ENCODE peak calls at places on chromosomes 1 and 21, in eight cellular contexts. One of them, this sample, is unnamed.

GRCh38 chr21:41369105-41369914 is 7.5 kb downstream of the MX2 start:
- DNase-seq in fibroblast of mammary gland: peak
- DNase-seq in glutamatergic neuron: peak
- DNase-seq in GM06990: peak
- DNase-seq in BJ: no peak
- DNase-seq in BE2C: no peak
- DNase-seq in IMR-90: no peak
- DNase-seq in B cell: peak
- DNase-seq in this sample: no peak

GRCh38 chr1:202618387-202619022 is 91.7 kb downstream of the SYT2 start:
- DNase-seq in GM06990: peak
- DNase-seq in B cell: no peak
- DNase-seq in IMR-90: peak
- DNase-seq in BE2C: no peak
- DNase-seq in BJ: peak
- DNase-seq in fibroblast of mammary gland: peak
- DNase-seq in glutamatergic neuron: no peak
- DNase-seq in this sample: peak

GRCh38 chr1:201896951-201897391 is 8.3 kb downstream of the SHISA4 start:
- DNase-seq in BJ: no peak
- DNase-seq in BE2C: no peak
- DNase-seq in fibroblast of mammary gland: peak
- DNase-seq in glutamatergic neuron: no peak
- DNase-seq in B cell: no peak
- DNase-seq in IMR-90: peak
- DNase-seq in GM06990: no peak
- DNase-seq in this sample: peak

GRCh38 chr1:20988030-20988825 is 188.5 kb downstream of the EIF4G3 start:
- DNase-seq in IMR-90: peak
- DNase-seq in B cell: no peak
- DNase-seq in BE2C: no peak
- DNase-seq in glutamatergic neuron: no peak
- DNase-seq in fibroblast of mammary gland: peak
- DNase-seq in GM06990: no peak
- DNase-seq in BJ: no peak
- DNase-seq in this sample: peak

GRCh38 chr1:115877511-115877910 is 36.6 kb upstream of the NHLH2 start:
- DNase-seq in GM06990: no peak
- DNase-seq in fibroblast of mammary gland: peak
- DNase-seq in BJ: no peak
- DNase-seq in glutamatergic neuron: peak
- DNase-seq in IMR-90: no peak
- DNase-seq in B cell: no peak
- DNase-seq in BE2C: no peak
- DNase-seq in this sample: no peak

GRCh38 chr1:66283583-66284041 is 250.3 kb upstream of the SGIP1 start:
- DNase-seq in B cell: peak
- DNase-seq in IMR-90: peak
- DNase-seq in glutamatergic neuron: no peak
- DNase-seq in BJ: no peak
- DNase-seq in GM06990: peak
- DNase-seq in fibroblast of mammary gland: peak
- DNase-seq in BE2C: no peak
- DNase-seq in this sample: no peak

GRCh38 chr1:59701376-59701775 is 113.4 kb upstream of the HOOK1 start:
- DNase-seq in BE2C: no peak
- DNase-seq in B cell: no peak
- DNase-seq in GM06990: no peak
- DNase-seq in BJ: no peak
- DNase-seq in fibroblast of mammary gland: peak
- DNase-seq in glutamatergic neuron: no peak
- DNase-seq in IMR-90: peak
- DNase-seq in this sample: peak

GRCh38 chr1:20448626-20449215 is 37.3 kb downstream of the CAMK2N1 start:
- DNase-seq in B cell: no peak
- DNase-seq in BE2C: no peak
- DNase-seq in BJ: no peak
- DNase-seq in IMR-90: no peak
- DNase-seq in GM06990: no peak
- DNase-seq in fibroblast of mammary gland: no peak
- DNase-seq in glutamatergic neuron: no peak
- DNase-seq in this sample: peak

GRCh38 chr1:156282143-156282478 is 514 bp downstream of the SMG5 start:
- DNase-seq in BJ: no peak
- DNase-seq in IMR-90: no peak
- DNase-seq in B cell: no peak
- DNase-seq in GM06990: no peak
- DNase-seq in BE2C: no peak
- DNase-seq in fibroblast of mammary gland: no peak
- DNase-seq in glutamatergic neuron: no peak
- DNase-seq in this sample: no peak

GRCh38 chr21:18002393-18002792 is 183.2 kb upstream of the C21orf91 start:
- DNase-seq in fibroblast of mammary gland: no peak
- DNase-seq in BJ: no peak
- DNase-seq in glutamatergic neuron: no peak
- DNase-seq in BE2C: no peak
- DNase-seq in IMR-90: no peak
- DNase-seq in GM06990: no peak
- DNase-seq in B cell: no peak
- DNase-seq in this sample: no peak

GRCh38 chr1:195804547-195804946 is 803.7 kb downstream of the KCNT2 start:
- DNase-seq in B cell: no peak
- DNase-seq in fibroblast of mammary gland: no peak
- DNase-seq in BJ: no peak
- DNase-seq in IMR-90: no peak
- DNase-seq in BE2C: no peak
- DNase-seq in GM06990: no peak
- DNase-seq in glutamatergic neuron: no peak
- DNase-seq in this sample: no peak

GRCh38 chr1:15425961-15426360 is 12.3 kb upstream of the CTRC start:
- DNase-seq in fibroblast of mammary gland: no peak
- DNase-seq in IMR-90: no peak
- DNase-seq in glutamatergic neuron: no peak
- DNase-seq in B cell: no peak
- DNase-seq in GM06990: no peak
- DNase-seq in BE2C: no peak
- DNase-seq in BJ: no peak
- DNase-seq in this sample: no peak

GRCh38 chr1:206430031-206430983 is 40.0 kb upstream of the IKBKE start:
- DNase-seq in B cell: no peak
- DNase-seq in glutamatergic neuron: no peak
- DNase-seq in BJ: peak
- DNase-seq in IMR-90: peak
- DNase-seq in fibroblast of mammary gland: peak
- DNase-seq in BE2C: no peak
- DNase-seq in GM06990: peak
- DNase-seq in this sample: peak

GRCh38 chr1:206953126-206953525 is 6.9 kb upstream of the PIGR start:
- DNase-seq in glutamatergic neuron: no peak
- DNase-seq in IMR-90: no peak
- DNase-seq in B cell: no peak
- DNase-seq in GM06990: no peak
- DNase-seq in fibroblast of mammary gland: no peak
- DNase-seq in BJ: no peak
- DNase-seq in BE2C: no peak
- DNase-seq in this sample: no peak

GRCh38 chr1:50023292-50024159 is at the start of gene AGBL4:
- DNase-seq in glutamatergic neuron: peak
- DNase-seq in fibroblast of mammary gland: peak
- DNase-seq in B cell: peak
- DNase-seq in BJ: no peak
- DNase-seq in GM06990: no peak
- DNase-seq in BE2C: peak
- DNase-seq in IMR-90: no peak
- DNase-seq in this sample: peak

GRCh38 chr1:94597701-94598100 is 56.1 kb upstream of the F3 start:
- DNase-seq in fibroblast of mammary gland: peak
- DNase-seq in BE2C: no peak
- DNase-seq in glutamatergic neuron: no peak
- DNase-seq in BJ: peak
- DNase-seq in IMR-90: peak
- DNase-seq in B cell: no peak
- DNase-seq in GM06990: no peak
- DNase-seq in this sample: peak

GRCh38 chr1:32014199-32014936 is 700 bp downstream of the KHDRBS1 start:
- DNase-seq in BJ: no peak
- DNase-seq in GM06990: peak
- DNase-seq in BE2C: peak
- DNase-seq in IMR-90: peak
- DNase-seq in fibroblast of mammary gland: peak
- DNase-seq in glutamatergic neuron: peak
- DNase-seq in B cell: no peak
- DNase-seq in this sample: peak

GRCh38 chr1:53681647-53682368 is 57.2 kb downstream of the GLIS1 start:
- DNase-seq in glutamatergic neuron: peak
- DNase-seq in BJ: no peak
- DNase-seq in IMR-90: peak
- DNase-seq in GM06990: no peak
- DNase-seq in BE2C: peak
- DNase-seq in B cell: no peak
- DNase-seq in fibroblast of mammary gland: no peak
- DNase-seq in this sample: peak

GRCh38 chr1:58885998-58886397 is 102.2 kb upstream of the JUN start:
- DNase-seq in GM06990: no peak
- DNase-seq in fibroblast of mammary gland: peak
- DNase-seq in BE2C: no peak
- DNase-seq in BJ: no peak
- DNase-seq in IMR-90: no peak
- DNase-seq in glutamatergic neuron: no peak
- DNase-seq in B cell: no peak
- DNase-seq in this sample: peak

GRCh38 chr1:1425753-1426495 is 4.8 kb upstream of the ANKRD65 start:
- DNase-seq in glutamatergic neuron: peak
- DNase-seq in BE2C: peak
- DNase-seq in BJ: no peak
- DNase-seq in B cell: no peak
- DNase-seq in IMR-90: no peak
- DNase-seq in GM06990: no peak
- DNase-seq in fibroblast of mammary gland: no peak
- DNase-seq in this sample: no peak

GRCh38 chr1:211518330-211519289 is 26.6 kb upstream of the RD3 start:
- DNase-seq in glutamatergic neuron: no peak
- DNase-seq in BJ: no peak
- DNase-seq in B cell: peak
- DNase-seq in GM06990: peak
- DNase-seq in fibroblast of mammary gland: no peak
- DNase-seq in BE2C: no peak
- DNase-seq in IMR-90: no peak
- DNase-seq in this sample: no peak

GRCh38 chr1:158087320-158087927 is 93.3 kb upstream of the CD1D start:
- DNase-seq in fibroblast of mammary gland: peak
- DNase-seq in glutamatergic neuron: peak
- DNase-seq in GM06990: no peak
- DNase-seq in BE2C: peak
- DNase-seq in B cell: peak
- DNase-seq in IMR-90: peak
- DNase-seq in BJ: no peak
- DNase-seq in this sample: peak
- TF ChIP-seq CTCF in fibroblast of mammary gland: peak
- TF ChIP-seq CTCF in glutamatergic neuron: peak
- TF ChIP-seq CTCF in GM06990: peak
- TF ChIP-seq CTCF in BE2C: peak
- TF ChIP-seq CTCF in B cell: peak
- TF ChIP-seq CTCF in IMR-90: peak
- TF ChIP-seq CTCF in BJ: peak
- TF ChIP-seq CTCF in this sample: peak

DNA sequence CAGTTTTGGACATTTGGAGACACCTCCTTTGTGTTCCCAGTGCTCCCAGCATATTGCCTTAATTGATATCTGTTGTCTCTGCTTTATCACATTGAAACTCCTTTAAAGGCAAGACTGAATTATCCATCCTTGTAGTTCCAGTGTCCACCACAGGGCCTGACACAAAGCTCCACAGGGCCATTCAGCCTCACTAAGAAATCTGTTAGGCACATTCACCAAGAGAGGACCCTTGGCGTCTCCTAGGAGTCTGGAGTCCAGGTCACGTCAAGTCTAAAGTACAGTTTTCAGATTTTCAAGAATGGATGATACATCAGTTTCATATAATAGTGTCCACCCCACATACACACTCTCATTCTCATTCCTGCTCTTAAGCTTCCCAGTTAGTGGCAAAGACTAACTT is 4.8 kb downstream of the ACP6 start:
- DNase-seq in BE2C: no peak
- DNase-seq in IMR-90: no peak
- DNase-seq in GM06990: no peak
- DNase-seq in glutamatergic neuron: no peak
- DNase-seq in B cell: no peak
- DNase-seq in fibroblast of mammary gland: peak
- DNase-seq in BJ: no peak
- DNase-seq in this sample: peak
- TF ChIP-seq CTCF in BE2C: peak
- TF ChIP-seq CTCF in IMR-90: peak
- TF ChIP-seq CTCF in GM06990: no peak
- TF ChIP-seq CTCF in glutamatergic neuron: peak
- TF ChIP-seq CTCF in B cell: peak
- TF ChIP-seq CTCF in fibroblast of mammary gland: peak
- TF ChIP-seq CTCF in BJ: no peak
- TF ChIP-seq CTCF in this sample: no peak

GRCh38 chr1:154663656-154664055 is 55.7 kb upstream of the ADAR start:
- DNase-seq in IMR-90: no peak
- DNase-seq in BJ: no peak
- DNase-seq in B cell: no peak
- DNase-seq in fibroblast of mammary gland: no peak
- DNase-seq in BE2C: no peak
- DNase-seq in glutamatergic neuron: no peak
- DNase-seq in GM06990: no peak
- DNase-seq in this sample: peak
- TF ChIP-seq CTCF in IMR-90: no peak
- TF ChIP-seq CTCF in BJ: no peak
- TF ChIP-seq CTCF in B cell: no peak
- TF ChIP-seq CTCF in fibroblast of mammary gland: no peak
- TF ChIP-seq CTCF in BE2C: no peak
- TF ChIP-seq CTCF in glutamatergic neuron: no peak
- TF ChIP-seq CTCF in GM06990: no peak
- TF ChIP-seq CTCF in this sample: no peak

GRCh38 chr1:230577537-230577936 is 64.7 kb upstream of the COG2 start:
- DNase-seq in IMR-90: no peak
- DNase-seq in B cell: no peak
- DNase-seq in fibroblast of mammary gland: no peak
- DNase-seq in BE2C: no peak
- DNase-seq in glutamatergic neuron: no peak
- DNase-seq in BJ: no peak
- DNase-seq in GM06990: no peak
- DNase-seq in this sample: no peak
- TF ChIP-seq CTCF in IMR-90: no peak
- TF ChIP-seq CTCF in B cell: no peak
- TF ChIP-seq CTCF in fibroblast of mammary gland: no peak
- TF ChIP-seq CTCF in BE2C: no peak
- TF ChIP-seq CTCF in glutamatergic neuron: no peak
- TF ChIP-seq CTCF in BJ: no peak
- TF ChIP-seq CTCF in GM06990: no peak
- TF ChIP-seq CTCF in this sample: no peak

GRCh38 chr1:24903955-24904730 is 25.9 kb downstream of the RUNX3 start:
- DNase-seq in glutamatergic neuron: no peak
- DNase-seq in BJ: no peak
- DNase-seq in GM06990: no peak
- DNase-seq in B cell: no peak
- DNase-seq in BE2C: no peak
- DNase-seq in fibroblast of mammary gland: no peak
- DNase-seq in IMR-90: no peak
- DNase-seq in this sample: no peak
- TF ChIP-seq CTCF in glutamatergic neuron: no peak
- TF ChIP-seq CTCF in BJ: no peak
- TF ChIP-seq CTCF in GM06990: no peak
- TF ChIP-seq CTCF in B cell: no peak
- TF ChIP-seq CTCF in BE2C: no peak
- TF ChIP-seq CTCF in fibroblast of mammary gland: no peak
- TF ChIP-seq CTCF in IMR-90: no peak
- TF ChIP-seq CTCF in this sample: no peak

This sample was measured in foreskin fibroblast.